ENCODE peak calls at places on chromosomes 4 and X, in eight cellular contexts. D, O, K, H, X, M, A and Y are unnamed samples. For H3K4me1, the result is how much of the 10 kb centered on the place peaks cover.

GRCh38 chrX:1480082-1480785 is 27.5 kb upstream of the ASMTL start:
- DNase-seq in H (no peak), K (peak), D (no peak), X (peak), O (no peak), M (no peak), A (no peak), Y (no peak)

GRCh38 chr4:110106946-110107325 is 91.5 kb downstream of the ELOVL6 start:
- DNase-seq in M (no peak), O (no peak), H (no peak), X (peak), D (no peak), A (peak), K (no peak), Y (no peak)

GRCh38 chr4:24921491-24921890 is 8.6 kb upstream of the CCDC149 start:
- DNase-seq in H (no peak), K (no peak), D (no peak), M (no peak), A (no peak), X (no peak), O (no peak), Y (no peak)

GRCh38 chrX:71935542-71935941 is 24.9 kb downstream of the NHSL2 start:
- DNase-seq in H (no peak), M (no peak), O (no peak), A (no peak), D (no peak), X (no peak), K (no peak), Y (no peak)

GRCh38 chr4:138401330-138401729 is 159.2 kb upstream of the SLC7A11 start:
- DNase-seq in O (no peak), K (no peak), A (peak), D (no peak), X (no peak), H (no peak), M (no peak), Y (peak)

GRCh38 chr4:8026455-8026854 is 86.8 kb upstream of the AFAP1 start:
- DNase-seq in K (no peak), A (no peak), X (no peak), H (no peak), M (no peak), D (no peak), O (no peak), Y (no peak)

GRCh38 chr4:110669663-110670062 is 46.8 kb upstream of the PITX2 start:
- DNase-seq in A (no peak), D (no peak), X (peak), H (no peak), K (no peak), O (no peak), M (no peak), Y (no peak)

GRCh38 chrX:134622056-134622812 is 36.0 kb downstream of the PLAC1 start:
- DNase-seq in M (no peak), D (peak), O (peak), A (peak), K (no peak), X (peak), H (no peak), Y (no peak)

GRCh38 chr4:69832326-69833030 is 27.5 kb downstream of the SULT1E1 start:
- DNase-seq in D (no peak), X (no peak), M (peak), A (peak), O (no peak), H (no peak), K (peak), Y (peak)

GRCh38 chr4:74675673-74676279 is 118.5 kb downstream of the BTC start:
- DNase-seq in H (peak), O (peak), D (no peak), K (no peak), A (peak), X (peak), M (peak), Y (peak)

GRCh38 chr4:127555106-127555505 is 77.7 kb upstream of the INTU start:
- DNase-seq in X (no peak), O (no peak), H (no peak), A (no peak), K (no peak), D (no peak), M (no peak), Y (no peak)

GRCh38 chr4:112895785-112896184 is 153.7 kb upstream of the ANK2 start:
- DNase-seq in K (no peak), O (no peak), M (no peak), A (no peak), X (no peak), D (peak), H (no peak), Y (no peak)

GRCh38 chr4:78459327-78459726 is 92.2 kb upstream of the ANXA3 start:
- DNase-seq in H (no peak), D (no peak), M (no peak), A (no peak), K (no peak), O (no peak), X (no peak), Y (no peak)

GRCh38 chr4:182862166-182862875 is 54.9 kb downstream of the DCTD start:
- DNase-seq in H (no peak), K (no peak), D (no peak), O (no peak), X (no peak), A (no peak), M (no peak), Y (peak)

GRCh38 chr4:52511825-52512224 is 147.3 kb downstream of the USP46 start:
- DNase-seq in X (no peak), D (no peak), A (no peak), H (no peak), K (no peak), O (no peak), M (no peak), Y (no peak)

GRCh38 chr4:80336582-80336981 is 1.1 kb downstream of the CFAP299 start:
- DNase-seq in X (peak), K (no peak), D (no peak), M (peak), H (peak), A (peak), O (no peak), Y (no peak)

GRCh38 chrX:16665089-16665488 is 15.1 kb downstream of the S100G start:
- DNase-seq in A (no peak), K (no peak), H (no peak), M (no peak), D (no peak), X (no peak), O (no peak), Y (no peak)

GRCh38 chr4:169305651-169306050 is 34.9 kb upstream of the SH3RF1 start:
- DNase-seq in D (no peak), H (no peak), O (no peak), K (no peak), A (no peak), X (no peak), M (no peak), Y (no peak)

DNA sequence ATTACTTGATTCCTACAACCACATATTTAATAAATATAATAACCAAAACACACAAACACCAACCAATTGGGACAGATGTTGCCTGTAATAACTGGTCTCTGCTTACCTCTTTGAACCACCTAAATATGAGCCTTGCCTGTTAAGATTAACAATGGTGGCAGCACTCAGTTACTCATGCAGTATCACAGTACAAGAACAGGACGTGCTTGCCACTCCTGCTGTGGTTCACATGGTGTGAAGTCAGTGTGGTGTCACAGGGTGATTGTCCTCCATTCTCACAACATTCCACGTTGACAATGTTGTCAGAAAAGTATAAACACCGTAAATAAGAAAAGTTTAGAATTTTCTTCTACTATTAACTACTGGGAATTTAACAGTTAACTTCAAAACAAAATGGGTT is 365.0 kb downstream of the PPP3CA start:
- DNase-seq in A (no peak), X (no peak), M (no peak), K (no peak), O (no peak), H (no peak), D (no peak), Y (no peak)
- H3K4me1 ChIP-seq in A (under half), X (under half), M (under half), K (under half), O (under half), H (under half), D (under half), Y (under half)

DNA sequence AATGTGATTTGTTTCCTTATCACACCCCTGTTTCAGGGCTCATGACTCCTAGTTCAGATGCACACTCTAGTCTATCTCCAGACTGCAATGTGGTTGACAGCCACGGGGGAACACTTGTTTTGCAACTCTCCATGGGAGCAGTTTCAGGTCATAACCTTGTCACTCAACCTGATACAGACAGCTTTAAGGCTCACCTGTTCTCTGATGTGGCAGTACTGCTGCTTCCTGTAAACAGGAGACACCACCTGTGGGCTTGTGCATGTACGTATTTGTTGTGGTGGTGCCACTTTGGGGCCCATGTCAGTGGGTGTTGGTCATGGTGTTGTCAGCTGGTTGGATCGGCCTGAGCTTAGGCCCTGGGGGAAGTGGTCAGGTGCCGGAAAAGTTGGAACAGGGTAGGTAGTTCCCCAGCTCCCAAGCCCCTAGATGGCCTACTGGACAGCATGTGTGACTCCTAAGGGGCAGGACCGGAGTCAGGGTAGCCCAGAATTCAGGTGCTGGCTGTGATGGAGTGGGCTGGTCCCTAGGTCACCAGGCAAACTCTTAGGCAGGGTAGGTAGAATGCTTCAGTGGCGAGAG is 46.2 kb downstream of the FAM9B start:
- DNase-seq in H (no peak), D (no peak), A (peak), K (no peak), X (no peak), M (no peak), O (no peak), Y (no peak)
- H3K4me3 ChIP-seq in H (no peak), D (no peak), A (no peak), K (no peak), X (no peak), M (no peak), O (no peak), Y (no peak)

DNA sequence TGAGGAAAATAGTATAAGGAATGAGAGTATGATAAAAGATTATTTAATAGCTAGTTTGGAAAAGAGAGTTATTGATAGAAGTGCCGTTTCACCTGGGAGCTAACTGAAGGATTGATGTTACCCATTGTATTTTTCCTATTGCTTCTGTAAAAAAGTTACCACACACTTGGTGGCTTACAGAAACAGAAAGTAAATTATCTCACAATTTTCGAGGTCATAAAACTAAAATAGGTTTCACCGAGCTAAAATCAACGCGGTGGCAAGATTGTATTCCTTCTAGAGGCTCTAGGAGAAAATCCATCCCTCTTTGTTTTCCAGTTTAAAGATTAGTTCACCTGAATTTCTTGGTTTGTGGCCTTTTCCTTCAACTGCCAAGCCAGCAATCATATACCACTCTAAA is 11.1 kb upstream of the TRAM1L1 start:
- DNase-seq in K (no peak), M (no peak), O (no peak), A (no peak), X (no peak), D (no peak), H (no peak), Y (no peak)
- H3K27ac ChIP-seq in K (no peak), M (no peak), O (no peak), A (no peak), X (no peak), D (no peak), H (no peak), Y (no peak)

DNA sequence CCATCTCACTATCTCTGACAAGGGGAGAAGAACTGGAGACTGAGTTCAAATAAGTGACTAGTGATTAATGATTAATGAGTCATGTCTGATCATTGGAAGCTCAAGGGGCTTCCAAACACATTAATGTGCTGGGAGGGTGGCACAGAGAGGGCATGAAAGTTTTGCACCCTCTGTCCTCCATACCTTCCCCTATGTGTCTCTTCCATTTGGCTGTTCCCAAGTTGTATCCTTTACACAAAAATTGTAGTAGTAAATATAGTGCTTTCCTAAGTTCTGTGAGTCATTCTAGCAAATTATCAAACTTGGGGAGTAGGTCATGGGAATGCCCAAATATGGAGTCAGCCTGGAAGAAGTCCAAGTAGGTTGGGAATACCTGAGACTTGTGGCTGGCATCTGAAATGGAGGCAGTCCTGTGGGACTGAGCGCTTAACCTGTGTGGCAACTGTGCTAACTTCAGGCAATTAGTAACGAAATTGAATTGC is 4.1 kb upstream of the FAM200B start:
- DNase-seq in D (no peak), K (no peak), O (no peak), A (peak), M (peak), H (no peak), X (peak), Y (peak)
- H3K4me1 ChIP-seq in D (under half), K (under half), O (under half), A (under half), M (under half), H (under half), X (under half), Y (under half)